ENCODE peak calls at places on chromosomes 4 and X, in six cellular contexts. One of them, this sample, is unnamed.

GRCh38 chr4:13313856-13314255 is 170.3 kb downstream of the RAB28 start:
- DNase-seq in MM.1S: no peak
- DNase-seq in HCT116: no peak
- DNase-seq in fibroblast of lung: peak; percentile 14
- DNase-seq in GM23248: no peak
- DNase-seq in K562: no peak
- DNase-seq in this sample: no peak

GRCh38 chr4:187139116-187139515 is 415.5 kb upstream of the FAT1 start:
- DNase-seq in GM23248: no peak
- DNase-seq in fibroblast of lung: no peak
- DNase-seq in K562: no peak
- DNase-seq in HCT116: no peak
- DNase-seq in MM.1S: no peak
- DNase-seq in this sample: no peak

GRCh38 chr4:24513718-24514117 is 70.6 kb downstream of the DHX15 start:
- DNase-seq in GM23248: no peak
- DNase-seq in fibroblast of lung: no peak
- DNase-seq in MM.1S: no peak
- DNase-seq in K562: no peak
- DNase-seq in HCT116: no peak
- DNase-seq in this sample: no peak

GRCh38 chr4:173871643-173872042 is 341.6 kb upstream of the HAND2 start:
- DNase-seq in MM.1S: no peak
- DNase-seq in GM23248: no peak
- DNase-seq in HCT116: no peak
- DNase-seq in K562: no peak
- DNase-seq in fibroblast of lung: no peak
- DNase-seq in this sample: no peak

GRCh38 chrX:5810636-5811035 is 418.0 kb downstream of the NLGN4X start:
- DNase-seq in HCT116: no peak
- DNase-seq in MM.1S: no peak
- DNase-seq in fibroblast of lung: no peak
- DNase-seq in GM23248: no peak
- DNase-seq in K562: no peak
- DNase-seq in this sample: no peak

GRCh38 chrX:76253432-76253831 is 80.6 kb downstream of the PBDC1 start:
- DNase-seq in GM23248: peak; percentile 38
- DNase-seq in MM.1S: peak; percentile 52
- DNase-seq in HCT116: peak; percentile 18
- DNase-seq in K562: peak; percentile 21
- DNase-seq in fibroblast of lung: peak; percentile 67
- DNase-seq in this sample: peak; percentile 46

GRCh38 chr4:184395451-184395917 is 78.9 kb downstream of the IRF2 start:
- DNase-seq in K562: no peak
- DNase-seq in fibroblast of lung: no peak
- DNase-seq in HCT116: no peak
- DNase-seq in GM23248: no peak
- DNase-seq in MM.1S: no peak
- DNase-seq in this sample: no peak

GRCh38 chrX:41475611-41476241 is 28.6 kb downstream of the NYX start:
- DNase-seq in MM.1S: no peak
- DNase-seq in K562: no peak
- DNase-seq in GM23248: no peak
- DNase-seq in HCT116: no peak
- DNase-seq in fibroblast of lung: no peak
- DNase-seq in this sample: no peak

GRCh38 chr4:56261027-56261426 is 126.3 kb downstream of the AASDH start:
- DNase-seq in HCT116: no peak
- DNase-seq in GM23248: no peak
- DNase-seq in MM.1S: no peak
- DNase-seq in fibroblast of lung: no peak
- DNase-seq in K562: no peak
- DNase-seq in this sample: no peak

GRCh38 chr4:5052726-5053425 is 1.6 kb downstream of the STK32B start:
- DNase-seq in K562: no peak
- DNase-seq in HCT116: no peak
- DNase-seq in fibroblast of lung: no peak
- DNase-seq in MM.1S: no peak
- DNase-seq in GM23248: peak; percentile 19
- DNase-seq in this sample: no peak

GRCh38 chr4:6893449-6894085 is 16.1 kb upstream of the TBC1D14 start:
- DNase-seq in fibroblast of lung: peak; percentile 78
- DNase-seq in K562: peak; percentile 68
- DNase-seq in MM.1S: no peak
- DNase-seq in HCT116: no peak
- DNase-seq in GM23248: peak; percentile 29
- DNase-seq in this sample: no peak

GRCh38 chr4:183960021-183960420 is 54.9 kb downstream of the STOX2 start:
- DNase-seq in GM23248: peak; percentile 11
- DNase-seq in K562: peak; percentile 6
- DNase-seq in fibroblast of lung: peak; percentile 78
- DNase-seq in MM.1S: no peak
- DNase-seq in HCT116: no peak
- DNase-seq in this sample: no peak

GRCh38 chrX:12950851-12951589 is 23.9 kb upstream of the TMSB4X start:
- DNase-seq in MM.1S: no peak
- DNase-seq in GM23248: peak; percentile 3
- DNase-seq in K562: peak; percentile 84
- DNase-seq in fibroblast of lung: no peak
- DNase-seq in HCT116: no peak
- DNase-seq in this sample: peak; percentile 81

GRCh38 chr4:5164221-5164912 is 113.1 kb downstream of the STK32B start:
- DNase-seq in K562: no peak
- DNase-seq in fibroblast of lung: no peak
- DNase-seq in HCT116: no peak
- DNase-seq in GM23248: no peak
- DNase-seq in MM.1S: no peak
- DNase-seq in this sample: no peak

GRCh38 chr4:107261241-107261874 is 225.2 kb upstream of the DKK2 start:
- DNase-seq in HCT116: no peak
- DNase-seq in MM.1S: no peak
- DNase-seq in K562: no peak
- DNase-seq in fibroblast of lung: no peak
- DNase-seq in GM23248: no peak
- DNase-seq in this sample: no peak

GRCh38 chrX:40150503-40150902 is 52.7 kb upstream of the BCOR start:
- DNase-seq in MM.1S: no peak
- DNase-seq in K562: no peak
- DNase-seq in HCT116: no peak
- DNase-seq in GM23248: no peak
- DNase-seq in fibroblast of lung: no peak
- DNase-seq in this sample: peak; percentile 77

GRCh38 chr4:71186257-71186565 is 152.6 kb upstream of the SLC4A4 start:
- DNase-seq in K562: no peak
- DNase-seq in MM.1S: no peak
- DNase-seq in fibroblast of lung: no peak
- DNase-seq in HCT116: no peak
- DNase-seq in GM23248: no peak
- DNase-seq in this sample: no peak
- TF ChIP-seq EZH2 in K562: no peak
- TF ChIP-seq EZH2 in MM.1S: no peak
- TF ChIP-seq EZH2 in fibroblast of lung: no peak
- TF ChIP-seq EZH2 in HCT116: no peak
- TF ChIP-seq EZH2 in GM23248: no peak
- TF ChIP-seq EZH2 in this sample: peak; percentile 5

GRCh38 chr4:41297832-41298231 is 41.1 kb downstream of the UCHL1 start:
- DNase-seq in GM23248: peak; percentile 16
- DNase-seq in fibroblast of lung: no peak
- DNase-seq in MM.1S: no peak
- DNase-seq in HCT116: no peak
- DNase-seq in K562: no peak
- DNase-seq in this sample: no peak
- H3K27ac ChIP-seq in GM23248: no peak overlapping the region
- H3K27ac ChIP-seq in fibroblast of lung: no peak overlapping the region
- H3K27ac ChIP-seq in MM.1S: no peak overlapping the region
- H3K27ac ChIP-seq in HCT116: no peak overlapping the region
- H3K27ac ChIP-seq in K562: no peak overlapping the region
- H3K27ac ChIP-seq in this sample: no peak overlapping the region

GRCh38 chrX:618761-619450 is 11.7 kb upstream of the SHOX start:
- DNase-seq in GM23248: no peak
- DNase-seq in K562: no peak
- DNase-seq in HCT116: no peak
- DNase-seq in fibroblast of lung: no peak
- DNase-seq in MM.1S: no peak
- DNase-seq in this sample: no peak

GRCh38 chrX:622104-622503 is 8.5 kb upstream of the SHOX start:
- DNase-seq in HCT116: no peak
- DNase-seq in fibroblast of lung: no peak
- DNase-seq in GM23248: no peak
- DNase-seq in K562: no peak
- DNase-seq in MM.1S: no peak
- DNase-seq in this sample: no peak

GRCh38 chrX:617891-618290 is 12.7 kb upstream of the SHOX start:
- DNase-seq in HCT116: no peak
- DNase-seq in fibroblast of lung: no peak
- DNase-seq in GM23248: no peak
- DNase-seq in K562: no peak
- DNase-seq in MM.1S: no peak
- DNase-seq in this sample: no peak

GRCh38 chrX:619451-619811 is 11.2 kb upstream of the SHOX start:
- DNase-seq in K562: no peak
- DNase-seq in GM23248: no peak
- DNase-seq in HCT116: no peak
- DNase-seq in MM.1S: no peak
- DNase-seq in fibroblast of lung: no peak
- DNase-seq in this sample: no peak

DNA sequence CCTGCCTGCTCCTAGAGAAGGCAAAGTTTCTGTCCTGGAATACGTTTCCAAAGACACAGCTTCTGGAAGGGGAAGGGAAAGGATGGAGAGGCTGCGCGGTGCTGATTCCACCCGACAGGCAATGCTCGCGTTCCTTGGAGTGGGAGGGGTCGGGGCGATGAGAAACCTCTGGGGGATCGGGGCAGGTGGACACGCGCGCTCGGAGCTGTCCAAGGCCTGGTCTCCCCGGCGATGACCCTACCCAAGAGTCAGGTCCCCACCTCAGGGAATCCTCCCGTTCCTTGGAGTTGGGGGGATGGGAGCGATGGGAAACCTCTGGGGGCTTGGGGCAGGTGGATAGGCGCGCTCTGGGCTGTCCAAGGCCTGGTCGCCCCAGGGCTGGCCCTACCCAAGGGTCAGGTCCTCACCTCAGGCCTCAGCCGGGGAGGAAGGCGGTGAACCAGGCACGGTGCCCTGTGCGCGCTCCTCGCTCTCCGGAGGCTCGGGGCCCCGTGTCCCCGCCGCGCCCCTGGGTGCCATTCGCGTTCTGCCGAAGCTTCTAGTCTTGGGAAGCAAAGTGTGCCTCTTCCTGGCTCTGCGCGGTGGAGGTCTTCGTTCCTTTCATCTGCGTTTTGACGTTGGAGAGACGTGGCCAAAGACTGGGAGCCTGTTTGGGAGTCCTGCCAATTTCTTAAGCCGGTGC is 10.6 kb upstream of the SHOX start:
- DNase-seq in GM23248: no peak
- DNase-seq in HCT116: no peak
- DNase-seq in MM.1S: no peak
- DNase-seq in fibroblast of lung: no peak
- DNase-seq in K562: no peak
- DNase-seq in this sample: no peak
- TF ChIP-seq EZH2 in GM23248: no peak
- TF ChIP-seq EZH2 in HCT116: no peak
- TF ChIP-seq EZH2 in MM.1S: no peak
- TF ChIP-seq EZH2 in fibroblast of lung: no peak
- TF ChIP-seq EZH2 in K562: no peak
- TF ChIP-seq EZH2 in this sample: no peak

DNA sequence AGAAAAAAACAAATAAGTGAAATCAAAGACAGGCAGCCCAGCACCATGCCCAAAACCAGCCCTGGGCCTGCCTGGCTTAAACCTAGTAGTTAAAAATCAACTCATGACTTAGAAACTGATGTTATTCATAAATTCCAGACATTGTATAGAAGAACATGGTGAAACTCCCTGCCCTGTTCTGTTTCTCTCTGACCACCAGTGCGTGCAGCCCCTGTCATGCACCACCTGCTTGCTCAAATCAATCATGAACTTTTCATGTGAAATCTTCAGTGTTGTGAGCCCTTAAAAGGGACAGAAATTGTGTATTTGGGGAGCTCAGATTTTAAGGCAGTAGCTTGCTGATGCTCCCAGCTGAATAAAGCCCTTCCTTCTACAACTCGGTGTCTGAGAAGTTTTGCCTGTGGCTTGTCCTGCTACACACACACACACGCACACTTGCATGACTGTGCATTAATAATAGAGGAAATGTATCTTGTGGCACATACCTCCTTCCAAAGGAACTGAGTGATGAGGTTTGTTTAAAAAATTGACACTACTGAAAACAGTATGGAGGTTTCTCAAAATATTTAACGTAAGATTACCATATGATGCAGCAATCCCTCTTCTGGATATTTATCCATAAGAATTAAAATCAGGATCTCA is 39.2 kb upstream of the UGT2B7 start:
- DNase-seq in fibroblast of lung: no peak
- DNase-seq in K562: no peak
- DNase-seq in HCT116: no peak
- DNase-seq in GM23248: no peak
- DNase-seq in MM.1S: no peak
- DNase-seq in this sample: no peak
- H3K27ac ChIP-seq in fibroblast of lung: no peak overlapping the region
- H3K27ac ChIP-seq in K562: no peak overlapping the region
- H3K27ac ChIP-seq in HCT116: no peak overlapping the region
- H3K27ac ChIP-seq in GM23248: no peak overlapping the region
- H3K27ac ChIP-seq in MM.1S: no peak overlapping the region
- H3K27ac ChIP-seq in this sample: no peak overlapping the region

GRCh38 chr4:41644288-41644914 is 104.1 kb downstream of the PHOX2B start:
- DNase-seq in MM.1S: no peak
- DNase-seq in GM23248: peak; percentile 55
- DNase-seq in fibroblast of lung: peak; percentile 66
- DNase-seq in HCT116: no peak
- DNase-seq in K562: peak; percentile 60
- DNase-seq in this sample: no peak
- TF ChIP-seq EZH2 in MM.1S: no peak
- TF ChIP-seq EZH2 in GM23248: no peak
- TF ChIP-seq EZH2 in fibroblast of lung: no peak
- TF ChIP-seq EZH2 in HCT116: no peak
- TF ChIP-seq EZH2 in K562: no peak
- TF ChIP-seq EZH2 in this sample: no peak

DNA sequence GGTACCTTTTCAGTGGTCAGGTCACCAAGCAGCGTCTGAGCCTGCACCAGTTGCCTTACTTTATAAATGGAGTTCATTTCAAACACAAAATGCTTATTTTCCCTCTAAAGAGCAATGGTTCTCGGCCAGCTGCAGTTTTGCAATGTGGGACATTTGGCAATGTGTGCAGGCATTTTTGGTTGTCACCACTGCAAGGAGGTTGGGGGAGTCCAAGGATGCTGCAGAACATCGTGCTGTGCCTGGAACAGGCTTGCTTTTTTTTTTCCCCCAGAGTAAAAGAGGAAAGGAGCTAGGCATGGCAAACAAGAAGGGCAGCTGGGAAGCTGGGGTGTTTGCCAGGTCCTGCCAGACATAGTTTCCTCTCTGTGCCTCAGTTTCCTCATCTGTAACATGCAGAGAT is 115.6 kb downstream of the GPR143 start:
- DNase-seq in GM23248: no peak
- DNase-seq in MM.1S: no peak
- DNase-seq in HCT116: no peak
- DNase-seq in K562: no peak
- DNase-seq in fibroblast of lung: no peak
- DNase-seq in this sample: no peak
- H3K27ac ChIP-seq in GM23248: no peak overlapping the region
- H3K27ac ChIP-seq in MM.1S: no peak overlapping the region
- H3K27ac ChIP-seq in HCT116: no peak overlapping the region
- H3K27ac ChIP-seq in K562: no peak overlapping the region
- H3K27ac ChIP-seq in fibroblast of lung: no peak overlapping the region
- H3K27ac ChIP-seq in this sample: no peak overlapping the region